ENCODE peak calls at places on chromosomes 13 and 19, in nine cellular contexts. S is activated B cell treated with CpG ODN at 0.5 μM for 24 hours, D is HCT116, G is AG04450, K is progenitor cell of endocrine pancreas, L is ovary, I is SK-N-SH, P is cardiac fibroblast, U is left ventricle myocardium inferior. Z is an unnamed sample.

GRCh38 chr13:98856983-98857382 is 104.5 kb upstream of the SLC15A1 start:
- DNase-seq in I (peak), S (no peak), P (peak), G (no peak), U (no peak), L (no peak), D (no peak), K (no peak), Z (no peak)

GRCh38 chr19:21434516-21434915 is 37.6 kb downstream of the ZNF493 start:
- DNase-seq in L (no peak), P (no peak), S (no peak), I (no peak), K (no peak), G (no peak), D (no peak), U (no peak), Z (no peak)

GRCh38 chr19:38634757-38635482 is 12.5 kb upstream of the ACTN4 start:
- DNase-seq in K (peak), D (no peak), U (peak), G (peak), I (peak), S (peak), L (peak), P (peak), Z (peak)

GRCh38 chr13:48493076-48493765 is 39.7 kb downstream of the RCBTB2 start:
- DNase-seq in K (no peak), P (peak), I (no peak), U (no peak), S (no peak), D (no peak), G (no peak), L (no peak), Z (no peak)

GRCh38 chr19:47190167-47190727 is 40.8 kb downstream of the BBC3 start:
- DNase-seq in G (no peak), L (peak), U (peak), S (no peak), I (peak), P (peak), D (peak), K (no peak), Z (no peak)

GRCh38 chr19:5006201-5006600 is 37.3 kb downstream of the KDM4B start:
- DNase-seq in D (no peak), P (peak), S (no peak), I (no peak), K (no peak), G (no peak), U (no peak), L (no peak), Z (no peak)

GRCh38 chr19:812819-813358 is 8.9 kb downstream of the PLPPR3 start:
- DNase-seq in L (no peak), G (no peak), S (no peak), U (no peak), P (no peak), I (no peak), K (no peak), D (no peak), Z (no peak)

GRCh38 chr13:49098198-49098597 is 121.9 kb upstream of the MLNR start:
- DNase-seq in D (peak), S (no peak), U (no peak), I (peak), P (peak), K (no peak), L (no peak), G (peak), Z (no peak)

GRCh38 chr13:21684576-21684975 is 13.7 kb downstream of the FGF9 start:
- DNase-seq in D (no peak), L (no peak), G (no peak), I (no peak), K (no peak), U (no peak), S (no peak), P (no peak), Z (no peak)

GRCh38 chr19:5142725-5143097 is 173.8 kb downstream of the KDM4B start:
- DNase-seq in L (no peak), U (peak), D (no peak), S (no peak), G (no peak), K (no peak), P (no peak), I (no peak), Z (no peak)

GRCh38 chr13:28531195-28531955 is 36.4 kb upstream of the FLT1 start:
- DNase-seq in G (no peak), L (no peak), S (no peak), D (no peak), K (no peak), U (peak), P (peak), I (peak), Z (no peak)

GRCh38 chr13:98325724-98326123 is 148.7 kb upstream of the RNF113B start:
- DNase-seq in U (no peak), L (no peak), K (no peak), P (no peak), S (no peak), G (no peak), I (no peak), D (no peak), Z (no peak)

GRCh38 chr13:97539651-97540230 is 105.8 kb downstream of the RAP2A start:
- DNase-seq in K (no peak), D (no peak), G (no peak), L (no peak), P (peak), I (no peak), U (no peak), S (no peak), Z (no peak)

GRCh38 chr19:46076951-46077814 is 36.4 kb upstream of the IGFL4 start:
- DNase-seq in S (no peak), K (peak), L (no peak), P (peak), D (peak), U (no peak), G (peak), I (peak), Z (peak)

GRCh38 chr19:5145521-5146511 is 176.9 kb downstream of the KDM4B start:
- DNase-seq in I (no peak), D (no peak), S (no peak), G (no peak), K (no peak), P (no peak), L (peak), U (peak), Z (no peak)

GRCh38 chr13:87259479-87260083 is 411.6 kb upstream of the SLITRK5 start:
- DNase-seq in U (no peak), K (no peak), I (peak), G (no peak), L (no peak), P (no peak), S (no peak), D (peak), Z (no peak)

GRCh38 chr13:43905435-43906031 is 25.8 kb downstream of the LACC1 start:
- DNase-seq in U (no peak), D (peak), P (peak), I (peak), L (no peak), G (peak), K (no peak), S (no peak), Z (no peak)

GRCh38 chr19:13557756-13558398 is 51.6 kb upstream of the CACNA1A start:
- DNase-seq in L (no peak), K (no peak), D (peak), P (no peak), S (no peak), U (no peak), G (no peak), I (no peak), Z (no peak)

DNA sequence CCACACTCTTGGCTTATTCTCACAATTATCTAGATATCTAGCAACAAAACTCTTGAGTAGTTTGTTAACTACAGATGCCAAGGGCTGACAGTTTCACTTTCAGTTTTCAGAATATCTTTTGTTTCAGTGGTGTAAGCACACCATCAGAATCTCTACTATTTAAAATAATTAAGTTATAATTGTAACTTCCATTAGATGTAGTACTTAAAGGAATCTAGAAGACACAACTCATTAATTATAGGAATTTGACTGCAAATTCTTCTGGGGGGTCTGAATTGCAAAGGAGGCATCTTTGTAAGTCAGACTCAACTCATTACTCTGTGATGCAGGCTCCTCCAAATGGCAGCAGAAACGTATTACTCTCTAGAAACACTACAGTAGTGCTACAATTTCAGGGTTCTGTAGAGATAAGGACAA is 44.9 kb upstream of the USPL1 start:
- DNase-seq in S (no peak), L (no peak), G (no peak), D (no peak), U (no peak), P (peak), I (peak), K (no peak), Z (no peak)
- TF ChIP-seq CTCF in S (no peak), L (no peak), G (peak), D (peak), U (peak), P (peak), I (peak), K (no peak), Z (no peak)

DNA sequence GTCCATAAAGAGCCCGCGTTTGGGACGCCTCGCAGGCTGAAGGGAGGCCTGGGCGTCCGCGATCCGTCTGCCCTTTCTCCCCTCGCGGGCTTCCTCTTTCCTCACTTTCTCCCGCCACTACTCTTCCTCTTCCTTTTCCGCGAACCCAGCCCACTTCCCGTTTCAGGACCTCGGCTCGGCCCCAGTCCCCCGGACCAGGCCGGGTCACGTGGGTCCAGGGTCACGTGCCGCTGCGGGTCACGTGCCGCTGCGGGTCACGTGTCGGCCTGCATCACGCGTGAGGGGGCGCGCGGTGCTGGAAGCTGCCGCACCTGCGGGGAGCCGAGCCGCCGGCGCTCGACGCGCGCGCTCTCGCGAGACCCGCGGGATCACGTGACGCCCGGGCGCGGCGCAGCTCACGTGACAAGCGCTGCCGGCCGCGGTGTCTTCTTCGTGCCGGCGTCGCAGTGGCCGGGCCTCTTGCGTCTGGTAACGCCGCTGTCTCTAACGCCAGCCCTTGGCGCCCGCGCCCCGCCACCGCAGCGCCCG is at the start of gene LAMP1:
- DNase-seq in P (peak), G (peak), L (peak), D (peak), S (peak), K (peak), U (peak), I (peak), Z (peak)
- TF ChIP-seq CTCF in P (no peak), G (no peak), L (no peak), D (no peak), S (no peak), K (no peak), U (no peak), I (no peak), Z (no peak)

DNA sequence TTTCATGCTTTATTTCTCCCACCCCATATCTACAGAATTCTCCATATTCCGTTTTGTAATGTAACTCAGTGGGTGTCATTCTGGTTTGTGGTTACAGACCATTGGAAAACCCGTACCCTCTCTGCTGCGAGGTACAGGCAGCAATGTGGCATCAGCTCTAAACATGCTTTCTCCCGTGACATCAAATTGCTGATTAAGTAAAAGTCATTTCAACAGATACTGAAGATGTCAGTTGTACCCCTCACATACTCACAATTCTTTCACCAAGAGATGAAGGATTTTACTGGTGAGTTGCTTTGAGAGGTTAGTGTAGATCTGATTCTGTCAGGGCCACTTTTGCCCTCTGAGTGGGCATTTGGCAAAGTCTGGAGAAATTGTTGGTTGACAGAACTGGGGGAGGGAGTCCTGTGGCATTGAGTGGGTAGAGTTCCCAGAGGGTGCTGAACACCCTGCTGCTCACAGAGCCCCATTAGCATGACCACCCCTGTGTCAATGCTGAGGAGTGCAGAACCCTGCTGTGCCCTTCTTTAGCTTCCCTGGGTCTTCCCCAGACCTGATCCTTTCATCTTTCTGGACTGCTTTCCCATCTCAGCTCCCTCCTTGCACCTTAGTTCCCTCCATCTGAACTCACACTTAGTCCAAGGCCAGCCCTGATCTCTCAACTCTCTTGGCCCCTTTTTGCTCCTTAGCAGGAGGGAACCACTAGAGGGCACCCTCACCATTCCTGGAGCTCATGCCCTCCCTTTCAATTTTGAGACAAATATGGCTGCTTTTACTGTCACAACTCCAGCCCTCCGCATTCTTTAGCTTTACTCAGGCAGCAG is 39.9 kb upstream of the CEACAM8 start:
- DNase-seq in P (peak), U (no peak), S (no peak), G (no peak), D (peak), K (no peak), L (no peak), I (peak), Z (no peak)
- TF ChIP-seq CTCF in P (peak), U (peak), S (no peak), G (peak), D (peak), K (no peak), L (no peak), I (peak), Z (peak)

GRCh38 chr19:34217952-34218817 is 36.2 kb upstream of the GARRE1 start:
- DNase-seq in L (no peak), I (peak), S (no peak), K (no peak), D (no peak), G (peak), U (no peak), P (peak), Z (no peak)
- TF ChIP-seq CTCF in L (no peak), I (no peak), S (no peak), K (no peak), D (no peak), G (no peak), U (no peak), P (no peak), Z (no peak)

GRCh38 chr13:64441740-64442139 is 2788.4 kb downstream of the PCDH9 start:
- DNase-seq in K (no peak), D (no peak), U (no peak), G (no peak), S (no peak), I (no peak), L (no peak), P (no peak), Z (no peak)

DNA sequence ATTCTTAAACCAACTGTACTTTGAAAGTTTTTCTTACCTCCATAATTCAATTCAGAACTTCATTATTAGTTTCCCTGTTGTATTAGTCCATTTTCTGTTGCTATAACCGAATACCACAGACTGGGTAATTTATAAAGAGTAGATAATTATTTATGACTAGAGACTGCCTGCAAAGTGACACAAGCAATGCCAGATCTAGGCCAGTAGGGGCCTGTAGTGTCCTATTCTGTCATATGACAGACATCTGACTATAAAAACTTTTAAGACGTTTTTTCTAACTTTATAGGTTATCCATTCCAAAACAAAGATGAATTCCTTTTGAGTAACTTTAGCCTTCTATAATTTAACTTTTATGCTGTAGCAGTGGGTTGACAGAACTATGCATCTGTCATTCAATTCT is 2783.8 kb downstream of the PCDH9 start:
- DNase-seq in D (peak), G (no peak), K (no peak), P (peak), L (no peak), U (no peak), S (no peak), I (peak), Z (no peak)
- TF ChIP-seq CTCF in D (peak), G (peak), K (peak), P (peak), L (no peak), U (no peak), S (no peak), I (peak), Z (peak)